ENCODE peak calls at places on chromosomes 4 and X, in seven cellular contexts. W is body of pancreas; Y is neural progenitor cell; D is endothelial cell of umbilical vein; G is CD8-positive, alpha-beta T cell; O is colonic mucosa; Z is kidney. M is an unnamed sample.
A peak's percentile ranks its signal among the peaks of the same experiment; 100 is the strongest.

GRCh38 chr4:62970846-62971245 is 1438.4 kb downstream of the TECRL start:
- DNase-seq in D (no peak), W (no peak), Z (no peak), Y (no peak), O (no peak), G (no peak), M (no peak)

GRCh38 chrX:136028383-136028984 is 43.2 kb downstream of the SLC9A6 start:
- DNase-seq in G (no peak), D (peak; percentile 67), Z (no peak), O (no peak), Y (peak; percentile 47), W (no peak), M (peak; percentile 30)

GRCh38 chrX:108186811-108187210 is 95.2 kb downstream of the ATG4A start:
- DNase-seq in W (no peak), G (no peak), Y (no peak), Z (no peak), D (peak; percentile 8), O (no peak), M (peak; percentile 75)

GRCh38 chrX:120797201-120797938 is 78.3 kb downstream of the CT47B1 start:
- DNase-seq in Z (no peak), D (peak; percentile 78), G (no peak), O (no peak), W (no peak), Y (no peak), M (peak; percentile 31)

GRCh38 chr4:144970597-144970996 is 127.4 kb downstream of the ANAPC10 start:
- DNase-seq in Y (no peak), O (no peak), D (no peak), W (no peak), G (no peak), Z (no peak), M (no peak)

GRCh38 chrX:154818916-154819770 is 13.9 kb upstream of the MPP1 start:
- DNase-seq in Y (no peak), Z (no peak), G (no peak), O (no peak), W (no peak), D (peak; percentile 21), M (peak; percentile 40)

GRCh38 chrX:24228596-24228995 is 79.1 kb downstream of the ZFX start:
- DNase-seq in Y (no peak), D (no peak), O (no peak), Z (no peak), G (no peak), W (no peak), M (no peak)

GRCh38 chr4:102503301-102503746 is 2.2 kb downstream of the NFKB1 start:
- DNase-seq in Y (no peak), W (no peak), G (no peak), Z (no peak), O (no peak), D (peak; percentile 16), M (peak; percentile 37)

GRCh38 chr4:110412354-110412753 is 63.6 kb upstream of the ENPEP start:
- DNase-seq in O (no peak), G (no peak), Z (no peak), Y (no peak), D (no peak), W (no peak), M (peak; percentile 33)

GRCh38 chr4:110085131-110085530 is 113.3 kb downstream of the ELOVL6 start:
- DNase-seq in Z (no peak), W (peak; percentile 36), O (peak; percentile 93), G (peak; percentile 24), Y (no peak), D (peak; percentile 59), M (peak; percentile 99)

GRCh38 chrX:30875957-30876356 is 13.1 kb downstream of the TAB3 start:
- DNase-seq in Y (no peak), O (no peak), G (no peak), D (peak; percentile 3), Z (no peak), W (no peak), M (no peak)

GRCh38 chr4:138301536-138301935 is 59.4 kb upstream of the SLC7A11 start:
- DNase-seq in O (no peak), Y (no peak), G (no peak), D (no peak), Z (no peak), W (no peak), M (no peak)

DNA sequence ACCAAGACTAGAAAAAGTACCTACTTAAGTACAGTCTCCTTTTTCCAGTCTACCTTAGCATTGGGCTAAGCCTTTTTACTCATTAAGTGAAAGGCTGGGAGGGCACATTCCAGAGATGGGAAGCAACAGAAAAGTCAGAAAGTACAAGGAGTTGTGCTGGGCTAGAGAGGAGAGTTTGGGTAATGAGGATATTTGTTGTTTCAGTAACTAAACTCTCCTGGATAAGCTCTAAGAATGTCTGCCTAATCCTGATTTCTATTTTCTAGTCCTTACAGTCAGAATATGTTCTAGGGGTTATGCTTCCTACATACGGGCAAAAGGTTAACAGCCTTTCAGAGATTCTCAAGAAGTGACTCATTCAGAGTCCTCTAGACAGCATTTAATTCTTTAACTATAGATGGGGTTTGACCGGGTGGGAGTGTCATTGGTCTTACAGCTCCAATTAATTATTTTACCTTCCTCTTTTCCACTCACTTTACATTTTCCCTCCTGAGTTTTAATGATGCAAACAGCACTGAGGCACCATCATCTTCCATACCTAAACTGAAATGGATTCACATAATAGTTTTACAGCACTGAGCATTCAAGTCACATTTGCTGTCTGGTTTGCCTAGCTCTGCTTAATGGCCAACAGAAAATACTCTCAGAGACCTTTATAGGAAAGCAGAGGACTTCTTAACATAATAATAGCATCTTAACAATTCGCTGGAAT is 42.9 kb downstream of the USP26 start:
- DNase-seq in D (peak; percentile 6), Y (peak; percentile 36), O (no peak), G (no peak), Z (no peak), W (no peak), M (no peak)
- H3K4me3 ChIP-seq in D (no peak overlapping the region), Y (no peak overlapping the region), O (no peak overlapping the region), G (no peak overlapping the region), Z (no peak overlapping the region), W (no peak overlapping the region), M (no peak overlapping the region)

DNA sequence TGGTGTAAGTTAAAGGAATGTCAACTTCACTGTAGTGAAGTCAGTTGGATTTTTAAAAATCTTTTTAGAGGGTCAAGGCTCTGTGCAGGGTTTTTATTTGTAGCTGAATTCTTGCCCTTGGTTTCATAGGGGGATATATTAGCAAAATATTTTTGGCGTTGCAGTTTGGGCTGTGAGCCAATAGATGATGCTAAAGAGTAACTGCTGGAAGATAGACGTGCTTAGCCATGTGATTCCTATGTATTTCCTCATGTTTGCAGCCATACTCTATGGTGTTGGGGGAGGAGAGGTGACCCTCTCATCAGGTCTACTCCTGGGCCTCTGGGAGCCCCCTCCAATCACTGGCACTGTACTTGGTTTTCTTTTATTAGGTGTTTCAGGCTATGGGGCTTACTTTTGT is 246.7 kb upstream of the ARHGAP24 start:
- DNase-seq in Z (no peak), O (no peak), Y (no peak), G (no peak), D (no peak), W (no peak), M (no peak)
- H3K27ac ChIP-seq in Z (no peak overlapping the region), O (no peak overlapping the region), Y (no peak overlapping the region), G (no peak overlapping the region), D (no peak overlapping the region), W (no peak overlapping the region), M (no peak overlapping the region)

GRCh38 chrX:20988118-20988517 is 386.1 kb upstream of the CNKSR2 start:
- DNase-seq in Z (no peak), W (no peak), Y (no peak), D (no peak), G (no peak), O (no peak), M (no peak)

GRCh38 chrX:20989361-20989760 is 384.9 kb upstream of the CNKSR2 start:
- DNase-seq in Y (no peak), D (no peak), O (no peak), G (no peak), W (no peak), Z (no peak), M (no peak)

GRCh38 chrX:20988804-20989203 is 385.4 kb upstream of the CNKSR2 start:
- DNase-seq in G (no peak), Z (no peak), Y (no peak), W (no peak), D (no peak), O (no peak), M (no peak)
- H3K36me3 ChIP-seq in G (no peaks in the 10 kb centered on the region), Z (no peaks in the 10 kb centered on the region), Y (no peaks in the 10 kb centered on the region), W (no peaks in the 10 kb centered on the region), D (no peaks in the 10 kb centered on the region), O (no peaks in the 10 kb centered on the region), M (no peaks in the 10 kb centered on the region)

GRCh38 chr4:158721680-158722079 is 1.5 kb downstream of the PPID start:
- DNase-seq in W (no peak), Z (no peak), D (no peak), G (no peak), Y (no peak), O (no peak), M (no peak)
- H3K4me3 ChIP-seq in W (no peak overlapping the region), Z (no peak overlapping the region), D (peak overlapping the region; percentile 87), G (no peak overlapping the region), Y (peak overlapping the region; percentile 81), O (no peak overlapping the region), M (no peak overlapping the region)

DNA sequence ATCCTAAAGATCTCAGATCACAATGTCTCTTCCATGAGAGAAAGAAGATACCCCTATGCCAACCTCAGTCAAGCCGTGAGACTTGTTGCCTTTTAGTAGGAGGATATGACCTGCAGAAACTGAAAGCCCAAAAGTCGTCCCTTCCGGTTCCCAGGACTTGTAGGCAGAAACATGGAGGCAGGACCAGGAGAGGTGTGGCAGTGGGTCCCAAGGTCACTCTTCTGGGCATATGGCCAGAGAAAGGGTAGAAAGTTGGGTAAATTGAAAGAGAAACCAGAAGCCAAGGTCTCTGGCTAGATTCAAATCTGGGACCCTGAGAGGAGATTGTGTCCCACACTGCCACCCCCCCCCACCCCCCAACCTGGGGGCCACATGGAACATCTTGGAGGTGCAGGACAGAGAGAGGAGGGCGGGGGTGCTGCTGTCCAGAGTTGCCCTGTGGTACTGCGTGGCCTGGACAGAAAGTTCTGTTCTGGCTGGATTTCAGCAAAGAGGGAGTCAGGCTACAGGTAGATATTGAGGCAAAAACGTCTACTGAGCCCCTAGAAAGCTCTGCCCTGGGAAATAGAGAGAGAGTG is 55.4 kb downstream of the DDX3X start:
- DNase-seq in O (peak; percentile 88), W (peak; percentile 26), Z (no peak), Y (no peak), G (no peak), D (no peak), M (peak; percentile 92)
- H3K27ac ChIP-seq in O (peak overlapping the region; percentile 33), W (no peak overlapping the region), Z (no peak overlapping the region), Y (no peak overlapping the region), G (no peak overlapping the region), D (no peak overlapping the region), M (peak overlapping the region; percentile 77)

GRCh38 chr4:77009511-77010120 is 60.1 kb downstream of the SEPTIN11 start:
- DNase-seq in G (no peak), Y (no peak), W (no peak), O (no peak), D (peak; percentile 36), Z (no peak), M (no peak)

GRCh38 chr4:77003400-77003799 is 53.8 kb downstream of the SEPTIN11 start:
- DNase-seq in W (no peak), Y (no peak), D (peak; percentile 64), Z (no peak), G (no peak), O (no peak), M (no peak)

GRCh38 chr4:77010841-77011354 is 61.3 kb downstream of the SEPTIN11 start:
- DNase-seq in D (peak; percentile 88), Z (no peak), W (no peak), Y (no peak), O (no peak), G (no peak), M (no peak)

GRCh38 chr4:77006753-77007355 is 57.3 kb downstream of the SEPTIN11 start:
- DNase-seq in Y (no peak), Z (no peak), D (no peak), G (no peak), W (no peak), O (no peak), M (no peak)

GRCh38 chr4:77007358-77008230 is 58.0 kb downstream of the SEPTIN11 start:
- DNase-seq in G (no peak), W (no peak), O (no peak), Z (no peak), Y (no peak), D (peak; percentile 95), M (no peak)
- H3K36me3 ChIP-seq in G (no peaks in the 10 kb centered on the region), W (no peaks in the 10 kb centered on the region), O (no peaks in the 10 kb centered on the region), Z (peaks cover 13% of the 10 kb centered on the region), Y (no peaks in the 10 kb centered on the region), D (peaks cover 6% of the 10 kb centered on the region), M (peaks cover 5% of the 10 kb centered on the region)

M was measured in small intestine.